ENCODE peak calls at places on chromosomes 1 and 21, in four cellular contexts. One of them, this sample, is unnamed. For H3K9me3, the result is how much of the 10 kb centered on the place peaks cover.

GRCh38 chr1:17123196-17124045 is 4.2 kb upstream of the PADI2 start:
- DNase-seq in left ventricle myocardium inferior: no peak
- DNase-seq in DND-41: no peak
- DNase-seq in lower lobe of right lung: no peak
- DNase-seq in this sample: no peak

GRCh38 chr1:234638832-234639799 is 29.1 kb upstream of the IRF2BP2 start:
- DNase-seq in left ventricle myocardium inferior: no peak
- DNase-seq in DND-41: no peak
- DNase-seq in lower lobe of right lung: no peak
- DNase-seq in this sample: no peak

GRCh38 chr21:30194701-30195299 is 21.1 kb downstream of the CLDN8 start:
- DNase-seq in left ventricle myocardium inferior: no peak
- DNase-seq in DND-41: peak
- DNase-seq in lower lobe of right lung: no peak
- DNase-seq in this sample: no peak

GRCh38 chr1:15919316-15919715 is 56.6 kb downstream of the ZBTB17 start:
- DNase-seq in left ventricle myocardium inferior: no peak
- DNase-seq in DND-41: no peak
- DNase-seq in lower lobe of right lung: no peak
- DNase-seq in this sample: no peak

GRCh38 chr1:93579891-93580290 is 101.7 kb downstream of the BCAR3 start:
- DNase-seq in left ventricle myocardium inferior: peak
- DNase-seq in DND-41: no peak
- DNase-seq in lower lobe of right lung: peak
- DNase-seq in this sample: no peak

GRCh38 chr1:115793162-115793561 is 24.6 kb upstream of the CASQ2 start:
- DNase-seq in left ventricle myocardium inferior: no peak
- DNase-seq in DND-41: no peak
- DNase-seq in lower lobe of right lung: no peak
- DNase-seq in this sample: no peak

GRCh38 chr1:204728456-204728855 is 42.9 kb upstream of the LRRN2 start:
- DNase-seq in left ventricle myocardium inferior: no peak
- DNase-seq in DND-41: no peak
- DNase-seq in lower lobe of right lung: no peak
- DNase-seq in this sample: no peak

GRCh38 chr1:205943245-205943644 is at the start of gene SLC26A9:
- DNase-seq in left ventricle myocardium inferior: no peak
- DNase-seq in DND-41: no peak
- DNase-seq in lower lobe of right lung: no peak
- DNase-seq in this sample: no peak

GRCh38 chr1:46492269-46492853 is 2.7 kb downstream of the DMBX1 start:
- DNase-seq in left ventricle myocardium inferior: no peak
- DNase-seq in DND-41: no peak
- DNase-seq in lower lobe of right lung: no peak
- DNase-seq in this sample: no peak

GRCh38 chr1:53299233-53299632 is 28.6 kb downstream of the LRP8 start:
- DNase-seq in left ventricle myocardium inferior: no peak
- DNase-seq in DND-41: no peak
- DNase-seq in lower lobe of right lung: no peak
- DNase-seq in this sample: no peak

GRCh38 chr1:217417363-217417762 is 213.5 kb downstream of the GPATCH2 start:
- DNase-seq in left ventricle myocardium inferior: no peak
- DNase-seq in DND-41: no peak
- DNase-seq in lower lobe of right lung: no peak
- DNase-seq in this sample: no peak

GRCh38 chr1:245197121-245197520 is 42.3 kb downstream of the KIF26B start:
- DNase-seq in left ventricle myocardium inferior: no peak
- DNase-seq in DND-41: no peak
- DNase-seq in lower lobe of right lung: no peak
- DNase-seq in this sample: no peak

GRCh38 chr21:42496120-42496838 is at the start of gene RSPH1:
- DNase-seq in left ventricle myocardium inferior: peak
- DNase-seq in DND-41: peak
- DNase-seq in lower lobe of right lung: peak
- DNase-seq in this sample: peak
- TF ChIP-seq CTCF in left ventricle myocardium inferior: no peak
- TF ChIP-seq CTCF in DND-41: peak
- TF ChIP-seq CTCF in lower lobe of right lung: no peak
- TF ChIP-seq CTCF in this sample: no peak

DNA sequence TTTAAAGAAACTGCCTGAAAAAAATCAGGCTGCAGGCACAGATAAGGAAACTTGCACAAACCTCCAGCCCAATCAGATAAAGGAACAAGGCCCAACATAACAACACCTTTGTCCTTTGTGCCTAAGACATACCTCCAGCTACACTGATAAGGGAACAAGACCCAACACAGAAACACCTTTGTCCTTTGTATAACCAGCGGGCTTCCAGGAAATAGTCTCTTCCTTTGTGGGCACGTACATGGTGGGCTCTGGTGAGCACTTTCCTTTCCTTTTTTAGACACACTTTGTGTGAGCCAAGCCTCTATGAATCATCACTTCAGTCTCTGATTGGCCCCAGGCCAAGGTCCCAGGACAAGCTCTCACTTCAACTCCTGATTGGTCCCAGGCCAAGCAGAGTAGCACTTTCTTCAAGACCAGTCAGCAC is 23.6 kb downstream of the ZNF670 start:
- DNase-seq in left ventricle myocardium inferior: no peak
- DNase-seq in DND-41: no peak
- DNase-seq in lower lobe of right lung: no peak
- DNase-seq in this sample: no peak
- H3K9me3 ChIP-seq in left ventricle myocardium inferior: half or more
- H3K9me3 ChIP-seq in DND-41: half or more
- H3K9me3 ChIP-seq in lower lobe of right lung: half or more
- H3K9me3 ChIP-seq in this sample: half or more

GRCh38 chr21:36890086-36890485 is 76.4 kb downstream of the HLCS start:
- DNase-seq in left ventricle myocardium inferior: no peak
- DNase-seq in DND-41: no peak
- DNase-seq in lower lobe of right lung: no peak
- DNase-seq in this sample: no peak

GRCh38 chr21:36887983-36888382 is 78.5 kb downstream of the HLCS start:
- DNase-seq in left ventricle myocardium inferior: no peak
- DNase-seq in DND-41: no peak
- DNase-seq in lower lobe of right lung: no peak
- DNase-seq in this sample: no peak

GRCh38 chr21:36889401-36889800 is 77.1 kb downstream of the HLCS start:
- DNase-seq in left ventricle myocardium inferior: no peak
- DNase-seq in DND-41: no peak
- DNase-seq in lower lobe of right lung: no peak
- DNase-seq in this sample: no peak

GRCh38 chr21:36891123-36891522 is 75.3 kb downstream of the HLCS start:
- DNase-seq in left ventricle myocardium inferior: no peak
- DNase-seq in DND-41: no peak
- DNase-seq in lower lobe of right lung: no peak
- DNase-seq in this sample: no peak

DNA sequence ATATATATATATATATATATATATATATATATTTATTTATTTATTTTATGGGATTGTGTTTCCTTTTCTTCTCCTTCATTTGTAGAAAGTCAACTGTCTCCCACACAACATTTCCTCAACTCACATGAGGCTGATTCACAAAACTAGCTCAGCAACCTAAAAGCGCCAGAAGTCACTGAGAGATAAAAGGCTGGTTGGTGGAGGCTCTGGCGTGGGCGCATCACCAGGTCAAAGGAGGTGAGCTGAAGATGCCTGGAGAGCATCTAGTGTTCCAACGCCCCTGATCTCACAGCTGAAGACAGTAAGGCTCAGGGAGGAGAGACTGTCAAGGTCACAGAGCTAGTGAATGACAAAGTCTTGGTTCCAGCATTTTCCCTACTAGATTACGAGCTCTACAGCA is 78.0 kb downstream of the HLCS start:
- DNase-seq in left ventricle myocardium inferior: no peak
- DNase-seq in DND-41: no peak
- DNase-seq in lower lobe of right lung: no peak
- DNase-seq in this sample: no peak
- H3K4me3 ChIP-seq in left ventricle myocardium inferior: no peak
- H3K4me3 ChIP-seq in DND-41: no peak
- H3K4me3 ChIP-seq in lower lobe of right lung: no peak
- H3K4me3 ChIP-seq in this sample: no peak

GRCh38 chr1:152348447-152348846 is 11.4 kb downstream of the FLG2 start:
- DNase-seq in left ventricle myocardium inferior: no peak
- DNase-seq in DND-41: no peak
- DNase-seq in lower lobe of right lung: no peak
- DNase-seq in this sample: no peak
- TF ChIP-seq CTCF in left ventricle myocardium inferior: no peak
- TF ChIP-seq CTCF in DND-41: peak
- TF ChIP-seq CTCF in lower lobe of right lung: no peak
- TF ChIP-seq CTCF in this sample: no peak

DNA sequence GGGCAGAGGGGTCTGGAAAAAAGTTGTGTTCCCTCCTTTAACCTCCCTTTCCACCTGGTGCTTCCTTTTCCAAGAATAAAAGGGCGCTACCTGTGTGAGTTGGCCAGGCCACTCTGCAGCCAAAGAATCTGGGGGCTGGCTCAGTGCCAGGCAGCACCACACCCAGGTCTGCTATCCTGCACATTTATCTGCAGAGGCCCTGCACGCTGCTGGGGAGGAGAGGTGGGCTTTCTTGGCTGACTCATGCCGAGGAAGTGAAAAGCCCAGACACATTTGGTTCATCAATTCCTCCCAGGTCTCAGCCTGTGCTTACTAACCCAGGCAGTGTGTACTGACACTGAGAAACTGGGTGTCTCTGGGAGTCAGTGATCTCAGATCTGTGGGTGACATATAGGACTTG is 79.8 kb upstream of the F3 start:
- DNase-seq in left ventricle myocardium inferior: no peak
- DNase-seq in DND-41: no peak
- DNase-seq in lower lobe of right lung: no peak
- DNase-seq in this sample: no peak
- H3K9me3 ChIP-seq in left ventricle myocardium inferior: under half
- H3K9me3 ChIP-seq in DND-41: under half
- H3K9me3 ChIP-seq in lower lobe of right lung: under half
- H3K9me3 ChIP-seq in this sample: under half

DNA sequence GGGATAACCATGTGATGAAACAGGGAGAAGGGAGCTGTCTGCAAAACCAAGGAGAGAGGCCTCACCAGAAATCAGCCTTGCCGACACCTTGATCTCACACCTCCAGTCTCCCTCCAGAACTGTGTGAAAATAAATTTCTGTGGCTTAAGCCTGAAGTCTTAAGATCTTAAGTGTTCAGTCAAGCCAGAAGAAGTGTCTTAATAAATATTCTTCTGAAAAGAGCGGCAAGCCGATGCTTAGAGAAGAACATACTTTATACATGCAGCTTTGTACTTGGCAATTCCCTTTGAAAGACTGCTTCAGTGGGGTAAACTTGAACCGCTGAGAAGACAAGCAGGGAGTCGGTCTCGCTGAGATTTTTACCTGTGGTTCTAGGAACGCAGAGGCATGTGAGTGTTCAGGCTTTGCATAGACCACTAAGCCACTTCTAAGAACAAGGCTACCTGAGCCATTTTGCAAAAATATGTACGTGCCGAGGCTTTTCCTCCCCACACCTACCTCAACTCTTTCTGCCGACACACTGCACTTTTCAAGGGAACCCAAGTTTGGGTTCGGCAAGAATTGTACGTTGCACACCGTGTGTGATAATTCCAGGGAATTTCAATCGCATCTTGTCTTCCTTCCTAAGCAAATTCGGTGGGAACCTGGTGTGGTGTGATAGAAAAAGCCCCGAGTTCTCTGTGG is 3.4 kb downstream of the RUNX1 start:
- DNase-seq in left ventricle myocardium inferior: no peak
- DNase-seq in DND-41: peak
- DNase-seq in lower lobe of right lung: no peak
- DNase-seq in this sample: no peak
- H3K4me3 ChIP-seq in left ventricle myocardium inferior: no peak
- H3K4me3 ChIP-seq in DND-41: peak
- H3K4me3 ChIP-seq in lower lobe of right lung: peak
- H3K4me3 ChIP-seq in this sample: peak

GRCh38 chr1:8242498-8242897 is 75.4 kb upstream of the SLC45A1 start:
- DNase-seq in left ventricle myocardium inferior: no peak
- DNase-seq in DND-41: no peak
- DNase-seq in lower lobe of right lung: no peak
- DNase-seq in this sample: no peak

GRCh38 chr1:8239039-8239305 is 78.9 kb upstream of the SLC45A1 start:
- DNase-seq in left ventricle myocardium inferior: peak
- DNase-seq in DND-41: no peak
- DNase-seq in lower lobe of right lung: peak
- DNase-seq in this sample: peak

GRCh38 chr1:8241417-8242014 is 76.4 kb upstream of the SLC45A1 start:
- DNase-seq in left ventricle myocardium inferior: no peak
- DNase-seq in DND-41: no peak
- DNase-seq in lower lobe of right lung: no peak
- DNase-seq in this sample: no peak

GRCh38 chr1:8238141-8239038 is 79.5 kb upstream of the SLC45A1 start:
- DNase-seq in left ventricle myocardium inferior: no peak
- DNase-seq in DND-41: no peak
- DNase-seq in lower lobe of right lung: no peak
- DNase-seq in this sample: no peak

DNA sequence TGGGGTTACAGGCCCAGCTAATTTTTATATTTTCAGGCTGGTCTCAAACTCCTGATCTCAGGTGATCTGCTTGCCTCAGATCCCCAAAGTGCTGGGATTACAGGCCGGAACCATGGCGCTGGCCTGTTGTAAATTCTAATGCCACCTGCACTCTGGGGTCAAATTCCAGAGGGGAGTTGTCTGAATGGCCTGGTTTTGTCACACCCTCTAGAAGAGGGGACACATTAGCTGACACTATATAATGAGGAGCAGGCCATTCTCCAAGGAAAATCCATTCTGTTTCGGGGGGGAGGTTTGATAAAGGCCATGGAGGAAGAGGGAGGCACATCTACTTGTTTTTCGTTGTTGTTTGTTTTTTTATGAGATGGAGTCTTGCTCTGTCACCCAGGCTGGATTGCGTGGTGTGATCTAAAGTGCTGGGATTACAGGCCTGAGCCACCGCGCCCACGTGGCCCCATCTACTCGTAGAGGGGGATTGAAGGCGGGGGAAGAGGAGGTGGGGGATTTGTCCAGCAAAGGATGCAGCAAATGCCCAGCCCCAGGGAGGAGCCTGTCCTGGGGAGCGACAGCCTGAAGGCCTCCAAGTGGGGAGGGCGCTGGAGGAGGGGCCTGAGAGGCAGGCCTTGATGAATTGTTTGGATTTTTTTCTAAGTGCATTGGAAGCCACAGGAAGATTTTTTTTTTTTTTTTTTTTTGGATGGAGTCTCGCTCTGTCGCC is 78.4 kb upstream of the SLC45A1 start:
- DNase-seq in left ventricle myocardium inferior: no peak
- DNase-seq in DND-41: no peak
- DNase-seq in lower lobe of right lung: peak
- DNase-seq in this sample: no peak
- TF ChIP-seq CTCF in left ventricle myocardium inferior: no peak
- TF ChIP-seq CTCF in DND-41: no peak
- TF ChIP-seq CTCF in lower lobe of right lung: no peak
- TF ChIP-seq CTCF in this sample: no peak

GRCh38 chr1:228298471-228298870 is 90.6 kb downstream of the OBSCN start:
- DNase-seq in left ventricle myocardium inferior: no peak
- DNase-seq in DND-41: no peak
- DNase-seq in lower lobe of right lung: peak
- DNase-seq in this sample: no peak
- H3K9me3 ChIP-seq in left ventricle myocardium inferior: under half
- H3K9me3 ChIP-seq in DND-41: under half
- H3K9me3 ChIP-seq in lower lobe of right lung: under half
- H3K9me3 ChIP-seq in this sample: under half

GRCh38 chr21:45972353-45972715 is 9.2 kb upstream of the COL6A1 start:
- DNase-seq in left ventricle myocardium inferior: peak
- DNase-seq in DND-41: no peak
- DNase-seq in lower lobe of right lung: peak
- DNase-seq in this sample: peak
- H3K4me3 ChIP-seq in left ventricle myocardium inferior: peak
- H3K4me3 ChIP-seq in DND-41: no peak
- H3K4me3 ChIP-seq in lower lobe of right lung: peak
- H3K4me3 ChIP-seq in this sample: peak

GRCh38 chr1:241985787-241986186 is 13.1 kb downstream of the MAP1LC3C start:
- DNase-seq in left ventricle myocardium inferior: no peak
- DNase-seq in DND-41: peak
- DNase-seq in lower lobe of right lung: no peak
- DNase-seq in this sample: no peak
- TF ChIP-seq CTCF in left ventricle myocardium inferior: peak
- TF ChIP-seq CTCF in DND-41: peak
- TF ChIP-seq CTCF in lower lobe of right lung: peak
- TF ChIP-seq CTCF in this sample: peak